ENCODE peak calls at places on chromosomes 11 and 22, in ten cellular contexts. G is HFF-Myc; U is WERI-Rb-1; I is NCI-H2107; D is T-helper 2 cell treated with Interferon-gamma antibody and Interleukin-4, amounts not matched to agents 5 μg/mL and 100 μg/mL, for 36 hours; A is HT1080; T is NCI-H345; N is SK-N-SH; W is AG09309; O is NCI-H1417. Y is an unnamed sample.

GRCh38 chr11:72010529-72011233 is 12.0 kb downstream of the IL18BP start:
- DNase-seq in U (no peak), N (no peak), O (no peak), A (no peak), I (no peak), T (no peak), D (no peak), W (no peak), G (no peak), Y (no peak)

GRCh38 chr22:22822106-22822505 is 65.5 kb upstream of the IGLL5 start:
- DNase-seq in G (no peak), T (no peak), D (no peak), A (no peak), N (no peak), U (no peak), O (no peak), I (no peak), W (no peak), Y (no peak)

GRCh38 chr11:94740083-94740974 is 27.8 kb upstream of the AMOTL1 start:
- DNase-seq in O (peak; percentile 89), I (no peak), N (peak; percentile 89), W (no peak), U (peak; percentile 63), G (no peak), D (no peak), T (peak; percentile 82), A (no peak), Y (no peak)

GRCh38 chr11:79304599-79305212 is 136.1 kb downstream of the TENM4 start:
- DNase-seq in D (no peak), G (no peak), N (no peak), I (no peak), U (no peak), O (no peak), A (no peak), T (no peak), W (no peak), Y (no peak)

GRCh38 chr11:75858613-75859012 is 43.6 kb downstream of the UVRAG start:
- DNase-seq in D (no peak), N (no peak), A (no peak), W (peak; percentile 29), O (no peak), G (no peak), T (no peak), I (no peak), U (no peak), Y (no peak)

GRCh38 chr22:23856721-23857605 is 712 bp upstream of the SLC2A11 start:
- DNase-seq in U (peak; percentile 78), W (no peak), D (peak; percentile 24), I (no peak), A (no peak), O (peak; percentile 85), T (no peak), G (no peak), N (peak; percentile 63), Y (no peak)

GRCh38 chr22:37185646-37186227 is 2.3 kb downstream of the C1QTNF6 start:
- DNase-seq in U (no peak), I (no peak), O (no peak), W (no peak), A (no peak), T (no peak), N (no peak), G (no peak), D (no peak), Y (no peak)

GRCh38 chr11:114158886-114159285 is 99.4 kb downstream of the ZBTB16 start:
- DNase-seq in G (no peak), U (no peak), D (no peak), A (no peak), O (no peak), T (no peak), W (no peak), I (no peak), N (no peak), Y (no peak)

GRCh38 chr11:76663461-76663760 is 7.1 kb downstream of the LRRC32 start:
- DNase-seq in A (no peak), U (no peak), D (no peak), T (no peak), W (no peak), O (no peak), N (peak; percentile 15), I (no peak), G (no peak), Y (no peak)

GRCh38 chr11:123624974-123625373 is 29.4 kb downstream of the SCN3B start:
- DNase-seq in G (no peak), T (no peak), U (no peak), A (no peak), O (no peak), N (no peak), W (peak; percentile 32), I (no peak), D (no peak), Y (no peak)

GRCh38 chr11:113147249-113147648 is 167.1 kb upstream of the TTC12 start:
- DNase-seq in G (no peak), I (peak; percentile 61), N (no peak), O (peak; percentile 97), D (no peak), T (no peak), U (no peak), W (no peak), A (no peak), Y (no peak)

GRCh38 chr11:73564903-73565302 is 33.0 kb downstream of the FAM168A start:
- DNase-seq in D (no peak), W (no peak), U (no peak), G (no peak), I (no peak), N (no peak), A (no peak), T (no peak), O (peak; percentile 58), Y (no peak)

GRCh38 chr11:69914286-69915150 is 95.3 kb upstream of the FGF3 start:
- DNase-seq in G (no peak), D (no peak), A (no peak), O (no peak), N (no peak), T (no peak), W (no peak), I (no peak), U (no peak), Y (no peak)

GRCh38 chr11:17354070-17354924 is 2.7 kb downstream of the NCR3LG1 start:
- DNase-seq in I (peak; percentile 15), U (peak; percentile 75), T (peak; percentile 72), W (no peak), N (peak; percentile 71), O (peak; percentile 78), G (peak; percentile 72), D (peak; percentile 65), A (peak; percentile 70), Y (no peak)

GRCh38 chr11:1829039-1829820 is 5.6 kb upstream of the SYT8 start:
- DNase-seq in T (no peak), N (no peak), D (no peak), W (peak; percentile 16), A (peak; percentile 79), G (no peak), U (peak; percentile 3), O (no peak), I (no peak), Y (no peak)

GRCh38 chr11:1127664-1128162 is 30.0 kb upstream of the MUC5AC start:
- DNase-seq in N (peak; percentile 13), U (no peak), I (no peak), A (no peak), O (no peak), D (no peak), G (no peak), T (no peak), W (no peak), Y (no peak)

GRCh38 chr11:26556582-26556981 is 15.5 kb downstream of the MUC15 start:
- DNase-seq in G (no peak), A (no peak), N (no peak), D (no peak), U (no peak), W (no peak), T (no peak), I (no peak), O (no peak), Y (no peak)

GRCh38 chr11:59755701-59756495 is 722 bp downstream of the STX3 start:
- DNase-seq in W (peak; percentile 11), U (peak; percentile 61), T (peak; percentile 72), O (peak; percentile 79), D (peak; percentile 18), A (peak; percentile 80), G (no peak), I (no peak), N (peak; percentile 62), Y (no peak)

GRCh38 chr22:28345304-28345703 is 334.3 kb downstream of the TTC28 start:
- DNase-seq in D (no peak), I (no peak), N (no peak), A (no peak), G (peak; percentile 3), O (no peak), W (no peak), U (no peak), T (no peak), Y (no peak)

GRCh38 chr11:91859666-91860065 is 365.0 kb upstream of the FAT3 start:
- DNase-seq in W (no peak), A (no peak), D (no peak), U (no peak), O (peak; percentile 18), I (no peak), N (peak; percentile 32), T (no peak), G (no peak), Y (no peak)

GRCh38 chr11:123129920-123130319 is 65.1 kb downstream of the CLMP start:
- DNase-seq in G (no peak), W (no peak), I (no peak), A (peak; percentile 53), T (no peak), O (no peak), D (no peak), N (no peak), U (no peak), Y (peak; percentile 55)

GRCh38 chr22:24247564-24248344 is 2.9 kb upstream of the GGT5 start:
- DNase-seq in I (no peak), T (peak; percentile 40), A (peak; percentile 85), O (peak; percentile 63), W (peak; percentile 91), D (peak; percentile 48), G (no peak), U (peak; percentile 93), N (peak; percentile 97), Y (peak; percentile 75)

GRCh38 chr11:15937601-15938361 is 418.6 kb downstream of the SOX6 start:
- DNase-seq in D (no peak), I (no peak), O (no peak), U (no peak), W (no peak), G (no peak), T (no peak), N (no peak), A (no peak), Y (no peak)

GRCh38 chr11:47003180-47003877 is 66.8 kb downstream of the CSTPP1 start:
- DNase-seq in D (peak; percentile 6), O (no peak), U (no peak), N (no peak), G (no peak), A (no peak), I (no peak), T (no peak), W (no peak), Y (no peak)

GRCh38 chr11:43735931-43736330 is 55.4 kb downstream of the HSD17B12 start:
- DNase-seq in A (peak; percentile 64), U (no peak), N (no peak), I (no peak), G (peak; percentile 14), T (no peak), D (no peak), O (no peak), W (peak; percentile 56), Y (no peak)

GRCh38 chr22:32020117-32020516 is 22.9 kb upstream of the SLC5A1 start:
- DNase-seq in D (no peak), I (no peak), W (peak; percentile 29), A (peak; percentile 97), O (no peak), N (no peak), G (no peak), T (no peak), U (no peak), Y (peak; percentile 85)

GRCh38 chr11:70746351-70746750 is 348.0 kb downstream of the CTTN start:
- DNase-seq in W (no peak), N (no peak), I (no peak), G (no peak), T (no peak), D (no peak), A (no peak), O (no peak), U (no peak), Y (no peak)

GRCh38 chr22:42664976-42665831 is 16.0 kb upstream of the CYB5R3 start:
- DNase-seq in U (no peak), W (no peak), G (no peak), I (no peak), T (no peak), A (no peak), N (no peak), D (no peak), O (no peak), Y (no peak)